ENCODE peak calls at places on chromosomes 2 and 18, in nine cellular contexts. V is uterus, U is neural progenitor cell, F is IMR-90, R is ovary, N is AG04450, I is A549, O is astrocyte, G is heart right ventricle. W is an unnamed sample.

GRCh38 chr2:43133708-43134570 is 92.5 kb downstream of the ZFP36L2 start:
- DNase-seq in V (no peak), U (no peak), F (no peak), R (no peak), N (no peak), I (no peak), O (no peak), G (no peak), W (no peak)

GRCh38 chr18:9475643-9476580 is 599 bp downstream of the RALBP1 start:
- DNase-seq in V (no peak), U (no peak), F (peak; percentile 39), R (no peak), N (no peak), I (peak; percentile 6), O (peak; percentile 20), G (no peak), W (peak; percentile 7)

GRCh38 chr2:108223573-108223972 is 16.2 kb upstream of the SULT1C3 start:
- DNase-seq in V (no peak), U (no peak), F (no peak), R (no peak), N (no peak), I (no peak), O (no peak), G (no peak), W (no peak)

GRCh38 chr2:159362816-159363251 is 76.3 kb upstream of the WDSUB1 start:
- DNase-seq in V (no peak), U (no peak), F (peak; percentile 61), R (no peak), N (peak; percentile 7), I (no peak), O (peak; percentile 65), G (no peak), W (no peak)

GRCh38 chr2:147096671-147097070 is 748.2 kb upstream of the ACVR2A start:
- DNase-seq in V (no peak), U (no peak), F (no peak), R (no peak), N (no peak), I (no peak), O (no peak), G (no peak), W (no peak)

GRCh38 chr18:76620326-76620813 is 125.3 kb upstream of the ZNF516 start:
- DNase-seq in V (peak; percentile 80), U (peak; percentile 87), F (peak; percentile 77), R (peak; percentile 73), N (peak; percentile 42), I (no peak), O (peak; percentile 67), G (peak; percentile 69), W (peak; percentile 76)

GRCh38 chr2:145141981-145142380 is 622.1 kb upstream of the ZEB2 start:
- DNase-seq in V (no peak), U (no peak), F (no peak), R (no peak), N (no peak), I (no peak), O (no peak), G (no peak), W (no peak)

GRCh38 chr2:151481744-151482143 is 72.0 kb downstream of the RIF1 start:
- DNase-seq in V (no peak), U (no peak), F (no peak), R (no peak), N (no peak), I (no peak), O (no peak), G (no peak), W (no peak)

DNA sequence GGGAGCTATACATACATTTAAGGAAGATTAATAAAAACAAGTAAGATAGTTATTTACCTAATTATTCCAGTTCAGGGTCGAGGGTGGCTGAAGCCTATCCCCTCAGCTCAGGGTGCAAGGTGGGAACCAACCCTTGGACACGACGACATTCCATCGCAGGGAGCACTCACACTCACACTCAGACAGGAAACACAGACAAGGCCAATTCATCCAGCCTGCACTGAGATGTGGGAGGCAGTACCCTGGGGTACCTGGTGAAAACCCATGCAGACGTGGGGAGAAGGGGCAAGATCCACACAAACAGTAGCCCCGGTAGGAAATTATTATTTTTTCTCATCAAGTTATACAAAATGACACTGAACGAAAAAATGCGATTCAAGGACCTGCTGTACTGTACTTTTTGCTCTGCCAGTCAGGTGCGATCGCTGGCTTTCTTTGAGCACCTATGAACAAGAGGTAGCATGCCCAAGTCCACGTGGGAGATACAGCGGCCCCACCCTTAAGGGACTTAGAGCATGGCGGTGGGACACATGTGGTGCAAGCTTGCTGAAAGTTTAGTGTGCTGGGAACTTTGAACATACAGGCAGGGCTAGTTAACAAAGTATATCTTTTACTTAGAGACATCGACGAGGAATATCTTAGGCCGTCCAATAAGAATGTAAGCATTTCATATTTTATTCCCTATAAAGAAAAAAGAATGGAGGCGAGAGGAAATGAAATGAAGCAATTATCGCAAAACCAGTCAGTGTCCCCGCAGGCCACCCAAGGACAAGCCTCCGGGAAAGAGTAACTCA is 624 bp downstream of the METTL8 start:
- DNase-seq in V (no peak), U (peak; percentile 56), F (peak; percentile 18), R (no peak), N (no peak), I (peak; percentile 33), O (no peak), G (no peak), W (no peak)
- H3K27ac ChIP-seq in V (peak overlapping the region; percentile 88), U (peak overlapping the region; percentile 50), F (peak overlapping the region; percentile 81), R (no peak overlapping the region), N (peak overlapping the region; percentile 68), I (peak overlapping the region; percentile 81), O (peak overlapping the region; percentile 65), G (peak overlapping the region; percentile 96), W (peak overlapping the region; percentile 96)

GRCh38 chr2:222299926-222300724 is 1.3 kb upstream of the PAX3 start:
- DNase-seq in V (no peak), U (peak; percentile 75), F (no peak), R (no peak), N (no peak), I (no peak), O (no peak), G (no peak), W (no peak)

GRCh38 chr2:222298000-222298310 is 843 bp downstream of the PAX3 start:
- DNase-seq in V (no peak), U (no peak), F (no peak), R (no peak), N (no peak), I (no peak), O (no peak), G (no peak), W (no peak)

GRCh38 chr2:222297600-222297935 is 1.2 kb downstream of the PAX3 start:
- DNase-seq in V (no peak), U (peak; percentile 49), F (no peak), R (no peak), N (no peak), I (no peak), O (no peak), G (no peak), W (no peak)

GRCh38 chr2:222296911-222297599 is 1.7 kb downstream of the PAX3 start:
- DNase-seq in V (no peak), U (peak; percentile 52), F (no peak), R (no peak), N (no peak), I (no peak), O (peak; percentile 73), G (no peak), W (no peak)

DNA sequence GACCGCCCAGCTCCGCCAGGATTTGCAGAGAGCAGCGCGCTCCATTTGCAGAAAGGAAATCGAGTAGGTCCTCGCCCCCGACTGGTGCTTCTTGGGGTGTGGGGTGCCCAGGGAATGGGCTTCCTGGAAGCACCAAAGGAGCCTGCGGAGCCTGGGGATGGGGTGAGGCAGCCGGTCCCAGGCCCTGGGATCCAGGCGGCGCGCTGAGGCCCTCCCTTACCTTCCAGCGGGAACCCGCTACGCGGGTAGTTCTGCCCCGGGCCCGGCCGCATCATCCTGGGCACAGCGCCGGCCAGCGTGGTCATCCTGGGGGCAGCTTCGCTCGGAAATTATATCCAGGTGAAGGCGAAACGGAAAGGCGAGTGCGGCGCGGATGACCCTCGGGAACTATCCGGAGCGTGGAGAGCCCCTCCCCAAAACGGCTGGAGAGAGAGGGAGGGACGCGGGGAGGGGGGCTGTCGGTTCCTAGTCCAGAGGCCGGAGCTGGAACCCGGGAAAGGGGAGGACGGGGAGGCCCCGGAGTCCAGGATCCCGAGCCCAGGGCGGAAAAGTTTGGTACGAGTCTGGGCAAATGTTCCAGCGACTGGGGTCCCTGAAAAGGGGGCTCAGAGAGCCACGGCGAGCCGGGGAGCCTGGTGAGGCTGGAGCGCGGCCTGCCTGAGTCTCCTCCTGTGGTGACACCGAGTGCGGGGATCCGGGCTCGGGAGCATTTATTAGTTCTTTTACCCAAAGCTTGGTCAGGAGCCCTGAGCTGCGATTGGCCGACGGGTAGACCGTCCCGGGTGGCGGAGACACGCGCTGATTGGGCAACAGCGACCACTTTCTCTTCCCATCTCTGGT is at the start of gene PAX3:
- DNase-seq in V (no peak), U (peak; percentile 74), F (no peak), R (no peak), N (no peak), I (no peak), O (peak; percentile 88), G (no peak), W (no peak)
- H3K9me3 ChIP-seq in V (no peaks in the 10 kb centered on the region), U (no peaks in the 10 kb centered on the region), F (peaks cover 21% of the 10 kb centered on the region), R (no peaks in the 10 kb centered on the region), N (peaks cover 34% of the 10 kb centered on the region), I (no peaks in the 10 kb centered on the region), O (peaks cover 3% of the 10 kb centered on the region), G (no peaks in the 10 kb centered on the region), W (no peaks in the 10 kb centered on the region)

GRCh38 chr2:30372836-30373235 is 74.2 kb upstream of the LCLAT1 start:
- DNase-seq in V (no peak), U (no peak), F (no peak), R (no peak), N (no peak), I (no peak), O (peak; percentile 25), G (no peak), W (no peak)
- H3K27ac ChIP-seq in V (no peak overlapping the region), U (no peak overlapping the region), F (no peak overlapping the region), R (no peak overlapping the region), N (no peak overlapping the region), I (no peak overlapping the region), O (peak overlapping the region; percentile 69), G (no peak overlapping the region), W (no peak overlapping the region)

GRCh38 chr18:14104906-14105748 is 27.1 kb downstream of the ZNF519 start:
- DNase-seq in V (no peak), U (no peak), F (no peak), R (no peak), N (no peak), I (no peak), O (peak; percentile 7), G (no peak), W (no peak)

DNA sequence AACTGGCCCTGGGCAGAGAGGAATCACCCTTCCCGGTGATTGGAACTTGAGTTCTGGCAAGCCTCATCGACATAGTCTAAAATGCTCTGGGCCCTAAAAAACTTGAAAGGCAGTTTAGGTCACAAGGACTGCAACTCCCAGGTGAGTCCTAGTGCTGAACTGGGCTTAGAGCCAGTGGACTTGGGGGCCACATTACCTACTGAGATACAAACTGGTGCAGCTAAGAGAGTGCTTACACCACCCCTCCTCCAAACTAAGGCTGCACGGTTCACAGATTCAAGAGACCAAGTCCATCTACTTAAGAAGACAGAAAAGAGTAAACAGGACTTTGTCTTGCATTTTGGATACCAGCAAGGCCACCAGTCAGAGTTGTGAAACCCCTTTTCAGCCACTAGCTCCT is 25.3 kb downstream of the ZNF519 start:
- DNase-seq in V (no peak), U (no peak), F (no peak), R (no peak), N (no peak), I (no peak), O (no peak), G (no peak), W (no peak)
- H3K9me3 ChIP-seq in V (no peaks in the 10 kb centered on the region), U (peaks cover 74% of the 10 kb centered on the region), F (peaks cover 13% of the 10 kb centered on the region), R (no peaks in the 10 kb centered on the region), N (peaks cover 15% of the 10 kb centered on the region), I (peaks cover 43% of the 10 kb centered on the region), O (peaks cover 13% of the 10 kb centered on the region), G (peaks cover 11% of the 10 kb centered on the region), W (peaks cover 64% of the 10 kb centered on the region)